ENCODE peak calls at places on chromosome 4, in four cellular contexts. O is CD4-positive, alpha-beta memory T cell; A is IMR-90; B is Right ventricle myocardium superior. V is an unnamed sample.

GRCh38 chr4:48243897-48244296 is 25.7 kb downstream of the TEC start:
- DNase-seq in A (no peak), O (no peak), B (no peak), V (no peak)

GRCh38 chr4:149914521-149915115 is 99.0 kb upstream of the IQCM start:
- DNase-seq in A (peak), O (no peak), B (no peak), V (peak)

GRCh38 chr4:41752081-41752836 is 3.7 kb upstream of the PHOX2B start:
- DNase-seq in O (no peak), B (no peak), A (no peak), V (no peak)

GRCh38 chr4:38583102-38583501 is 80.9 kb upstream of the KLF3 start:
- DNase-seq in B (no peak), O (peak), A (no peak), V (no peak)

GRCh38 chr4:113837397-113837796 is 75.9 kb upstream of the CAMK2D start:
- DNase-seq in A (peak), B (no peak), O (no peak), V (no peak)

GRCh38 chr4:103074598-103075434 is 1.7 kb downstream of the SLC9B2 start:
- DNase-seq in B (no peak), A (peak), O (no peak), V (no peak)

GRCh38 chr4:38917481-38918025 is 49.9 kb downstream of the FAM114A1 start:
- DNase-seq in O (no peak), B (no peak), A (peak), V (no peak)

GRCh38 chr4:85762204-85762884 is 287.4 kb downstream of the ARHGAP24 start:
- DNase-seq in O (no peak), B (no peak), A (peak), V (no peak)

GRCh38 chr4:31294655-31295054 is 574.5 kb downstream of the PCDH7 start:
- DNase-seq in O (no peak), B (no peak), A (no peak), V (no peak)

GRCh38 chr4:3489451-3489962 is 26.4 kb downstream of the DOK7 start:
- DNase-seq in B (no peak), O (no peak), A (no peak), V (no peak)

GRCh38 chr4:143616771-143617170 is 83.7 kb downstream of the FREM3 start:
- DNase-seq in O (no peak), B (no peak), A (no peak), V (peak)

GRCh38 chr4:182427530-182427929 is 184.3 kb downstream of the TENM3 start:
- DNase-seq in B (no peak), A (peak), O (no peak), V (no peak)

GRCh38 chr4:138300616-138301015 is 58.5 kb upstream of the SLC7A11 start:
- DNase-seq in O (no peak), B (no peak), A (peak), V (no peak)

GRCh38 chr4:170497729-170498128 is 408.0 kb upstream of the AADAT start:
- DNase-seq in B (no peak), A (no peak), O (no peak), V (no peak)

GRCh38 chr4:52250124-52250523 is 199.0 kb downstream of the SPATA18 start:
- DNase-seq in B (peak), O (no peak), A (no peak), V (no peak)

GRCh38 chr4:108081251-108081650 is 87.5 kb downstream of the LEF1 start:
- DNase-seq in B (no peak), O (no peak), A (no peak), V (no peak)

V was measured in HTR-8/SVneo.